ENCODE peak calls at places on chromosomes 5 and 9, in four cellular contexts. One of them, this sample, is unnamed.

GRCh38 chr9:33234511-33235467 is 5.2 kb upstream of the SPINK4 start:
- DNase-seq in SJSA1: peak
- DNase-seq in stimulated activated CD4-positive, alpha-beta T cell treated with anti-CD3 and anti-CD28 coated beads, TNF-alpha, amount 100 ng/mL, for 24 hours: no peak
- DNase-seq in fibroblast of lung: peak
- DNase-seq in this sample: no peak

GRCh38 chr5:149328177-149328576 is 17.1 kb upstream of the GRPEL2 start:
- DNase-seq in SJSA1: no peak
- DNase-seq in stimulated activated CD4-positive, alpha-beta T cell treated with anti-CD3 and anti-CD28 coated beads, TNF-alpha, amount 100 ng/mL, for 24 hours: no peak
- DNase-seq in fibroblast of lung: no peak
- DNase-seq in this sample: no peak

GRCh38 chr5:126865299-126865698 is 88.4 kb downstream of the LMNB1 start:
- DNase-seq in SJSA1: no peak
- DNase-seq in stimulated activated CD4-positive, alpha-beta T cell treated with anti-CD3 and anti-CD28 coated beads, TNF-alpha, amount 100 ng/mL, for 24 hours: no peak
- DNase-seq in fibroblast of lung: peak
- DNase-seq in this sample: no peak

GRCh38 chr5:103929310-103930003 is 366.9 kb upstream of the NUDT12 start:
- DNase-seq in SJSA1: no peak
- DNase-seq in stimulated activated CD4-positive, alpha-beta T cell treated with anti-CD3 and anti-CD28 coated beads, TNF-alpha, amount 100 ng/mL, for 24 hours: no peak
- DNase-seq in fibroblast of lung: peak
- DNase-seq in this sample: no peak

GRCh38 chr5:93100976-93101375 is 480.0 kb downstream of the NR2F1-AS1 start:
- DNase-seq in SJSA1: no peak
- DNase-seq in stimulated activated CD4-positive, alpha-beta T cell treated with anti-CD3 and anti-CD28 coated beads, TNF-alpha, amount 100 ng/mL, for 24 hours: no peak
- DNase-seq in fibroblast of lung: peak
- DNase-seq in this sample: no peak

GRCh38 chr5:169507051-169507450 is 76.5 kb upstream of the SPDL1 start:
- DNase-seq in SJSA1: no peak
- DNase-seq in stimulated activated CD4-positive, alpha-beta T cell treated with anti-CD3 and anti-CD28 coated beads, TNF-alpha, amount 100 ng/mL, for 24 hours: no peak
- DNase-seq in fibroblast of lung: no peak
- DNase-seq in this sample: no peak

GRCh38 chr9:76619645-76620044 is 144.6 kb upstream of the PCA3 start:
- DNase-seq in SJSA1: no peak
- DNase-seq in stimulated activated CD4-positive, alpha-beta T cell treated with anti-CD3 and anti-CD28 coated beads, TNF-alpha, amount 100 ng/mL, for 24 hours: no peak
- DNase-seq in fibroblast of lung: no peak
- DNase-seq in this sample: no peak

GRCh38 chr9:130433168-130433946 is 11.4 kb upstream of the ASS1 start:
- DNase-seq in SJSA1: no peak
- DNase-seq in stimulated activated CD4-positive, alpha-beta T cell treated with anti-CD3 and anti-CD28 coated beads, TNF-alpha, amount 100 ng/mL, for 24 hours: no peak
- DNase-seq in fibroblast of lung: peak
- DNase-seq in this sample: no peak

GRCh38 chr9:13351768-13352386 is 72.4 kb upstream of the MPDZ start:
- DNase-seq in SJSA1: peak
- DNase-seq in stimulated activated CD4-positive, alpha-beta T cell treated with anti-CD3 and anti-CD28 coated beads, TNF-alpha, amount 100 ng/mL, for 24 hours: no peak
- DNase-seq in fibroblast of lung: peak
- DNase-seq in this sample: no peak

GRCh38 chr5:45205403-45205961 is 396.7 kb downstream of the MRPS30 start:
- DNase-seq in SJSA1: no peak
- DNase-seq in stimulated activated CD4-positive, alpha-beta T cell treated with anti-CD3 and anti-CD28 coated beads, TNF-alpha, amount 100 ng/mL, for 24 hours: no peak
- DNase-seq in fibroblast of lung: no peak
- DNase-seq in this sample: no peak

GRCh38 chr5:67233075-67233474 is 36.5 kb upstream of the CD180 start:
- DNase-seq in SJSA1: peak
- DNase-seq in stimulated activated CD4-positive, alpha-beta T cell treated with anti-CD3 and anti-CD28 coated beads, TNF-alpha, amount 100 ng/mL, for 24 hours: no peak
- DNase-seq in fibroblast of lung: peak
- DNase-seq in this sample: no peak

GRCh38 chr5:145906401-145906800 is 30.0 kb upstream of the SH3RF2 start:
- DNase-seq in SJSA1: no peak
- DNase-seq in stimulated activated CD4-positive, alpha-beta T cell treated with anti-CD3 and anti-CD28 coated beads, TNF-alpha, amount 100 ng/mL, for 24 hours: no peak
- DNase-seq in fibroblast of lung: peak
- DNase-seq in this sample: no peak

GRCh38 chr5:93186031-93186682 is 394.9 kb downstream of the NR2F1-AS1 start:
- DNase-seq in SJSA1: peak
- DNase-seq in stimulated activated CD4-positive, alpha-beta T cell treated with anti-CD3 and anti-CD28 coated beads, TNF-alpha, amount 100 ng/mL, for 24 hours: no peak
- DNase-seq in fibroblast of lung: peak
- DNase-seq in this sample: no peak

GRCh38 chr5:153490124-153491085 is at the start of gene GRIA1:
- DNase-seq in SJSA1: no peak
- DNase-seq in stimulated activated CD4-positive, alpha-beta T cell treated with anti-CD3 and anti-CD28 coated beads, TNF-alpha, amount 100 ng/mL, for 24 hours: no peak
- DNase-seq in fibroblast of lung: peak
- DNase-seq in this sample: no peak